ENCODE peak calls at places on chromosomes 13 and 19, in ten cellular contexts. B is HCT116, D is B cell, G is endothelial cell of umbilical vein, I is uterus, Z is brain microvascular endothelial cell, O is RWPE2, V is tibial artery, U is PC-3, T is left ventricle myocardium inferior. C is an unnamed sample.

GRCh38 chr13:40197049-40197448 is 469.4 kb downstream of the FOXO1 start:
- DNase-seq in B (no peak), D (no peak), G (no peak), I (no peak), Z (no peak), O (no peak), V (no peak), U (no peak), T (no peak), C (no peak)

GRCh38 chr13:72537400-72537780 is 190.0 kb downstream of the MZT1 start:
- DNase-seq in B (no peak), D (no peak), G (no peak), I (no peak), Z (no peak), O (no peak), V (no peak), U (no peak), T (no peak), C (no peak)

GRCh38 chr19:37519890-37520289 is 13.2 kb downstream of the ZNF793 start:
- DNase-seq in B (no peak), D (no peak), G (no peak), I (no peak), Z (peak), O (no peak), V (no peak), U (peak), T (no peak), C (peak)

GRCh38 chr13:84821261-84821660 is 939.0 kb upstream of the SLITRK1 start:
- DNase-seq in B (no peak), D (no peak), G (no peak), I (no peak), Z (no peak), O (no peak), V (no peak), U (no peak), T (no peak), C (no peak)

GRCh38 chr13:71240906-71241305 is 626.1 kb downstream of the DACH1 start:
- DNase-seq in B (no peak), D (no peak), G (peak), I (no peak), Z (peak), O (no peak), V (no peak), U (peak), T (no peak), C (peak)

GRCh38 chr13:111324736-111325135 is 4.3 kb downstream of the TEX29 start:
- DNase-seq in B (no peak), D (no peak), G (no peak), I (no peak), Z (no peak), O (no peak), V (no peak), U (no peak), T (no peak), C (no peak)

GRCh38 chr13:83377486-83377885 is 504.8 kb downstream of the SLITRK1 start:
- DNase-seq in B (no peak), D (no peak), G (no peak), I (no peak), Z (peak), O (no peak), V (no peak), U (no peak), T (no peak), C (peak)

GRCh38 chr13:114131581-114132418 is 623 bp downstream of the RASA3 start:
- DNase-seq in B (no peak), D (peak), G (no peak), I (peak), Z (no peak), O (no peak), V (no peak), U (no peak), T (peak), C (peak)

GRCh38 chr13:30905932-30906383 is at the start of gene MEDAG:
- DNase-seq in B (no peak), D (no peak), G (peak), I (peak), Z (peak), O (no peak), V (peak), U (no peak), T (peak), C (peak)

GRCh38 chr19:42068361-42068755 is 1.6 kb downstream of the GRIK5 start:
- DNase-seq in B (no peak), D (no peak), G (no peak), I (no peak), Z (no peak), O (no peak), V (no peak), U (no peak), T (no peak), C (no peak)

GRCh38 chr13:99014391-99014988 is 36.6 kb upstream of the DOCK9 start:
- DNase-seq in B (no peak), D (no peak), G (no peak), I (no peak), Z (no peak), O (no peak), V (no peak), U (no peak), T (no peak), C (no peak)

GRCh38 chr13:50236898-50237318 is 221.7 kb downstream of the KCNRG start:
- DNase-seq in B (no peak), D (no peak), G (no peak), I (no peak), Z (peak), O (no peak), V (no peak), U (no peak), T (no peak), C (peak)

GRCh38 chr13:110014719-110015118 is 228.3 kb upstream of the IRS2 start:
- DNase-seq in B (no peak), D (no peak), G (no peak), I (no peak), Z (no peak), O (peak), V (no peak), U (peak), T (no peak), C (no peak)

GRCh38 chr13:113220141-113220598 is 10.8 kb downstream of the CUL4A start:
- DNase-seq in B (no peak), D (no peak), G (no peak), I (no peak), Z (no peak), O (no peak), V (no peak), U (no peak), T (no peak), C (no peak)

GRCh38 chr19:11364935-11365334 is 9.5 kb upstream of the SWSAP1 start:
- DNase-seq in B (no peak), D (peak), G (no peak), I (no peak), Z (no peak), O (no peak), V (no peak), U (no peak), T (no peak), C (no peak)

GRCh38 chr19:15195381-15195964 is 5.3 kb downstream of the NOTCH3 start:
- DNase-seq in B (no peak), D (peak), G (no peak), I (peak), Z (peak), O (peak), V (peak), U (peak), T (peak), C (peak)
- TF ChIP-seq CTCF in B (no peak), D (no peak), G (peak), I (peak), Z (peak), O (peak), V (peak), U (peak), T (peak), C (no peak)

GRCh38 chr19:6269101-6269886 is 10.5 kb downstream of the MLLT1 start:
- DNase-seq in B (no peak), D (no peak), G (no peak), I (no peak), Z (no peak), O (no peak), V (no peak), U (no peak), T (no peak), C (no peak)
- TF ChIP-seq CTCF in B (no peak), D (no peak), G (no peak), I (no peak), Z (no peak), O (no peak), V (no peak), U (no peak), T (no peak), C (no peak)

GRCh38 chr19:18729933-18730530 is 46.6 kb downstream of the CRTC1 start:
- DNase-seq in B (no peak), D (no peak), G (no peak), I (no peak), Z (no peak), O (no peak), V (no peak), U (no peak), T (no peak), C (no peak)
- TF ChIP-seq CTCF in B (no peak), D (no peak), G (no peak), I (no peak), Z (no peak), O (no peak), V (no peak), U (no peak), T (no peak), C (no peak)

DNA sequence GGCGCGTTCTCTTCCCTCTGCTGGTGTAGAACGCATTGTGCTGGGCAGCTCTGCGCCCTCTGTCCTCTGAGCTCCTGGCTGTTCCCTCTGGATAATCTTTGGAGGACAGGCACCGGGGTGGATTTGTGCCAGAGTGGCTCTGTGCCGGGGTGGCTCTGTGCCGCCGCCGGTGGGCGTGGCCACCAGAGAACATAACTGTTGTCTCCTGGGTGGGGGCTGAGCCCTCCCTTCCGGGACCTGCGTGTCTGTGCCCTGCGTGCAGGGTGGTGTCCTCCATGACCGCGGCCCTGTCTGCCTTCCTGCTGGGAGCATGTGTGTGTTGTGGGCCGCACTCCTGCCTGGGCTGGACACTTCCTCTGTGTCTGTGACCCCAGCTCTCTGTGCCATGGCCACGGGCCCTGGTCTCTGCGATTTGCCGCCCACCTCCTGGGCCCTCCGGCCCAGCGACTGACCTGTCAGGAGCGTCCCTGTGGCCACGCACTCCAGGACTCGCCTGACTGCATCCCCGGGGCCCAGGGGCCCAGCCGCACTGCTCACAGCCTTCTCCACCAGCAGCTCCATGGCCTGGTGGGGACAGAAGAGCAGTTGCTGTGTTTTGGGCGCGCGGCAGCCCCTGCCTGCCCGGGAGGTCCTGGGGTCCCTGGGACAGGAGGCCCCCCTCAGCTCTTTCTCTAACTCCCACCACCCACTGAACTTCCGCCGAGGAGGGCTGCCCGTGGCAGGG is 22.4 kb upstream of the MATK start:
- DNase-seq in B (no peak), D (no peak), G (no peak), I (no peak), Z (no peak), O (no peak), V (no peak), U (no peak), T (no peak), C (no peak)
- TF ChIP-seq CTCF in B (no peak), D (no peak), G (no peak), I (no peak), Z (no peak), O (no peak), V (no peak), U (no peak), T (no peak), C (no peak)

DNA sequence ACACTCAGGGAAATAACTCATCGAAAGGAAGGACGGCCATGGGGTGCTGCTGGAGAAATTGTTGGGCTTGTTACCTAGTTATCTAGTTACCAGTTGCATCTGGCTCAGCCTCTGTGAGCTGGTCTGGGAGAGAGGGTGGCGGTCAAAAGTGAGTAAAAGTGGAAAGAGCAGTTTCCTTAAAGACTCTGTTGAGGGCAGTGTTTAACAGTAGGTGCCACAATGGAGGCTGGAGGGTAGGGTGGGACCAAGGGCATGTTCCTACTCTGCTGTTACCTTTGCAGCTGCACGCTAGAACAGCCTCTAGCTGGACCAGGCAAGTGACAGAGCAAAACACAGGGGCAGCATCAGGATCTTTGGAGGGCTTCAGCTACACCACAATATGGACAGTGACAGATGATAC is 228.8 kb upstream of the STARD13 start:
- DNase-seq in B (no peak), D (no peak), G (no peak), I (no peak), Z (no peak), O (no peak), V (no peak), U (peak), T (no peak), C (no peak)
- TF ChIP-seq CTCF in B (no peak), D (no peak), G (no peak), I (no peak), Z (peak), O (no peak), V (no peak), U (peak), T (no peak), C (no peak)

DNA sequence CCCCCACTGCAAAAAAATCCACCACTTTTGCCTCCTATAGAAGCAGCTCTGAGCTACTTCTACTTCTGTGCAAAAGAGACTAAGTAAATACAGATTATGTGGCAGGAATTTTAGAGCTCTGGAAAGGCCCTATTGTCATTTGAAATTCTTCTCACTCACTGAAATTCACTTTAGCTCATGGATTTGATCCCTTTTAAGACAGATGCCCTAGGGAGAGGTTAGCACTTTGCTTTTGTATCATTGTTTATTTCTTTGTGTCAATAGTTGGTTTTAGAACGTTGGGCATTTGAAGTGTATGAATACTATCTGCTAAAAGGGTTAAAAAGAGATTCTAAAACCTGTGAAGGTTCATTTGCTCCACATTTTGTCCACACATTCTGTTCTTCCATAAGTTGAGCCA is 528.7 kb downstream of the GPC6 start:
- DNase-seq in B (no peak), D (no peak), G (no peak), I (no peak), Z (no peak), O (no peak), V (no peak), U (no peak), T (no peak), C (no peak)
- TF ChIP-seq CTCF in B (no peak), D (no peak), G (no peak), I (no peak), Z (no peak), O (no peak), V (no peak), U (no peak), T (no peak), C (no peak)

GRCh38 chr13:34076319-34076718 is 258.4 kb downstream of the RFC3 start:
- DNase-seq in B (no peak), D (no peak), G (no peak), I (no peak), Z (no peak), O (no peak), V (no peak), U (peak), T (no peak), C (no peak)
- TF ChIP-seq CTCF in B (no peak), D (no peak), G (no peak), I (no peak), Z (no peak), O (no peak), V (no peak), U (no peak), T (no peak), C (no peak)

GRCh38 chr13:97749174-97749573 is 204.3 kb upstream of the IPO5 start:
- DNase-seq in B (peak), D (no peak), G (peak), I (no peak), Z (no peak), O (no peak), V (no peak), U (peak), T (no peak), C (peak)
- TF ChIP-seq CTCF in B (peak), D (no peak), G (no peak), I (no peak), Z (peak), O (peak), V (no peak), U (peak), T (no peak), C (peak)

C was measured in cardiac fibroblast.